ENCODE peak calls at places on chromosomes 3 and 15, in four cellular contexts. C is H1, G is IMR-90, X is H9. B is an unnamed sample.

GRCh38 chr15:48595988-48596387 is 49.5 kb downstream of the FBN1 start:
- DNase-seq in X (no peak), G (no peak), C (no peak), B (no peak)

GRCh38 chr3:14144423-14145075 is 19.7 kb downstream of the TMEM43 start:
- DNase-seq in X (peak; percentile 66), C (no peak), G (peak; percentile 99), B (peak; percentile 51)

GRCh38 chr15:89419370-89419984 is 76.9 kb downstream of the RHCG start:
- DNase-seq in G (peak; percentile 27), C (no peak), X (peak; percentile 86), B (peak; percentile 85)

GRCh38 chr3:103048371-103048722 is 613.5 kb downstream of the ZPLD1 start:
- DNase-seq in C (no peak), X (no peak), G (no peak), B (no peak)

GRCh38 chr15:58748787-58749531 is 548 bp downstream of the ADAM10 start:
- DNase-seq in G (no peak), X (peak; percentile 47), C (no peak), B (peak; percentile 62)

GRCh38 chr15:44033894-44034293 is 161.2 kb downstream of the FRMD5 start:
- DNase-seq in C (no peak), G (peak; percentile 58), X (no peak), B (no peak)

GRCh38 chr3:3366391-3366790 is 186.9 kb upstream of the CRBN start:
- DNase-seq in C (no peak), G (no peak), X (no peak), B (no peak)

GRCh38 chr15:41932511-41932910 is 38.7 kb upstream of the SPTBN5 start:
- DNase-seq in X (peak; percentile 17), G (no peak), C (no peak), B (no peak)

GRCh38 chr15:27792756-27793264 is 306.3 kb downstream of the OCA2 start:
- DNase-seq in X (no peak), G (no peak), C (no peak), B (no peak)

GRCh38 chr15:57751177-57751800 is 44.8 kb downstream of the POLR2M start:
- DNase-seq in C (no peak), G (peak; percentile 40), X (no peak), B (peak; percentile 26)

GRCh38 chr15:40499931-40500330 is 29.1 kb downstream of the CHST14 start:
- DNase-seq in G (no peak), X (no peak), C (no peak), B (no peak)

GRCh38 chr3:100269410-100270217 is 8.8 kb downstream of the TBC1D23 start:
- DNase-seq in G (peak; percentile 94), C (no peak), X (no peak), B (no peak)

GRCh38 chr3:53159415-53160135 is 1.4 kb upstream of the PRKCD start:
- DNase-seq in G (no peak), X (peak; percentile 78), C (no peak), B (no peak)

GRCh38 chr3:194683431-194683830 is 2.3 kb upstream of the FAM43A start:
- DNase-seq in G (peak; percentile 46), C (no peak), X (no peak), B (no peak)

GRCh38 chr3:49703956-49704355 is 14.6 kb downstream of the RNF123 start:
- DNase-seq in X (no peak), C (no peak), G (no peak), B (no peak)

GRCh38 chr3:107710851-107711250 is 188.1 kb downstream of the BBX start:
- DNase-seq in C (no peak), X (peak; percentile 38), G (peak; percentile 46), B (no peak)

GRCh38 chr3:173770011-173770410 is 372.5 kb downstream of the NLGN1 start:
- DNase-seq in X (no peak), C (no peak), G (peak; percentile 37), B (no peak)

GRCh38 chr3:177596248-177596821 is 399.1 kb upstream of the TBL1XR1 start:
- DNase-seq in G (no peak), X (no peak), C (no peak), B (no peak)

GRCh38 chr3:41338276-41338675 is 139.0 kb downstream of the CTNNB1 start:
- DNase-seq in X (no peak), C (no peak), G (peak; percentile 30), B (no peak)

GRCh38 chr15:75170203-75170602 is 31.5 kb upstream of the C15orf39 start:
- DNase-seq in G (no peak), C (no peak), X (no peak), B (no peak)

GRCh38 chr3:186888569-186888968 is 41.8 kb upstream of the ST6GAL1 start:
- DNase-seq in C (no peak), G (no peak), X (no peak), B (no peak)

GRCh38 chr3:133746722-133747086 is 511 bp downstream of the TF start:
- DNase-seq in G (no peak), X (no peak), C (no peak), B (no peak)

GRCh38 chr3:133747373-133747772 is 1.2 kb downstream of the TF start:
- DNase-seq in X (no peak), G (no peak), C (no peak), B (no peak)

GRCh38 chr3:133749427-133750200 is 3.4 kb downstream of the TF start:
- DNase-seq in G (no peak), X (no peak), C (no peak), B (no peak)

GRCh38 chr3:133745981-133746721 is at the start of gene TF:
- DNase-seq in C (no peak), G (no peak), X (no peak), B (no peak)

GRCh38 chr3:133747907-133748639 is 1.9 kb downstream of the TF start:
- DNase-seq in X (no peak), C (no peak), G (no peak), B (no peak)
- H3K18ac ChIP-seq in X (no peak overlapping the region), C (no peak overlapping the region), G (no peak overlapping the region), B (no peak overlapping the region)

GRCh38 chr3:8558645-8559044 is 57.0 kb downstream of the LMCD1 start:
- DNase-seq in X (no peak), G (no peak), C (no peak), B (no peak)

GRCh38 chr3:8554725-8555621 is 53.4 kb downstream of the LMCD1 start:
- DNase-seq in C (peak; percentile 7), X (peak; percentile 51), G (peak; percentile 87), B (peak; percentile 9)

GRCh38 chr3:8555705-8556314 is 54.2 kb downstream of the LMCD1 start:
- DNase-seq in X (no peak), G (peak; percentile 46), C (no peak), B (no peak)

GRCh38 chr3:8557298-8557697 is 55.7 kb downstream of the LMCD1 start:
- DNase-seq in X (no peak), G (peak; percentile 27), C (no peak), B (no peak)

GRCh38 chr3:8556470-8556869 is 54.8 kb downstream of the LMCD1 start:
- DNase-seq in X (no peak), C (no peak), G (no peak), B (no peak)
- H2BK120ac ChIP-seq in X (no peak overlapping the region), C (no peak overlapping the region), G (peak overlapping the region; percentile 64), B (no peak overlapping the region)

GRCh38 chr3:72485649-72486048 is 362.6 kb downstream of the SHQ1 start:
- DNase-seq in G (peak; percentile 10), X (no peak), C (no peak), B (no peak)

GRCh38 chr3:72480366-72480765 is 367.9 kb downstream of the SHQ1 start:
- DNase-seq in X (no peak), G (no peak), C (no peak), B (no peak)

GRCh38 chr3:72482589-72483249 is 365.5 kb downstream of the SHQ1 start:
- DNase-seq in X (no peak), C (no peak), G (peak; percentile 74), B (no peak)

GRCh38 chr3:72483554-72484104 is 364.6 kb downstream of the SHQ1 start:
- DNase-seq in X (no peak), C (no peak), G (no peak), B (no peak)

GRCh38 chr3:72481542-72481941 is 366.7 kb downstream of the SHQ1 start:
- DNase-seq in X (no peak), C (no peak), G (no peak), B (no peak)
- H3K23ac ChIP-seq in X (no peak overlapping the region), C (no peak overlapping the region), G (no peak overlapping the region), B (no peak overlapping the region)

GRCh38 chr15:69857686-69858391 is 239.9 kb downstream of the TLE3 start:
- DNase-seq in C (no peak), X (no peak), G (no peak), B (no peak)
- H3K18ac ChIP-seq in C (no peak overlapping the region), X (no peak overlapping the region), G (no peak overlapping the region), B (peak overlapping the region; percentile 15)